ENCODE peak calls at places on chromosomes 12 and 14, in seven cellular contexts. M, P, J, C, B, K and E are unnamed samples. For H3K4me1, the result is how much of the 10 kb centered on the place peaks cover.

GRCh38 chr14:69320581-69321365 is 60.8 kb downstream of the GALNT16 start:
- DNase-seq in C (no peak), P (no peak), K (no peak), B (no peak), J (no peak), M (no peak), E (no peak)

GRCh38 chr14:80390911-80391310 is 179.6 kb upstream of the DIO2 start:
- DNase-seq in J (no peak), K (peak), C (peak), B (no peak), M (no peak), P (peak), E (peak)

GRCh38 chr12:72178871-72179270 is 93.3 kb upstream of the TRHDE start:
- DNase-seq in B (no peak), P (no peak), J (no peak), C (no peak), K (no peak), M (no peak), E (no peak)

GRCh38 chr14:39203659-39204606 is 28.9 kb downstream of the PNN start:
- DNase-seq in P (peak), B (no peak), K (no peak), C (peak), M (no peak), J (peak), E (no peak)

GRCh38 chr12:67925077-67925476 is 64.2 kb upstream of the IFNG-AS1 start:
- DNase-seq in J (no peak), B (no peak), K (no peak), M (no peak), C (no peak), P (peak), E (peak)

GRCh38 chr12:9820281-9820930 is 6.9 kb upstream of the KLRF1 start:
- DNase-seq in K (no peak), J (no peak), B (no peak), M (no peak), C (no peak), P (no peak), E (no peak)

GRCh38 chr12:124537525-124538193 is 29.8 kb downstream of the NCOR2 start:
- DNase-seq in B (no peak), J (no peak), M (no peak), P (no peak), K (no peak), C (no peak), E (no peak)

GRCh38 chr14:22821193-22822016 is 6.2 kb upstream of the SLC7A7 start:
- DNase-seq in P (no peak), M (no peak), K (no peak), J (peak), C (no peak), B (no peak), E (no peak)

GRCh38 chr14:68308695-68309094 is 484.2 kb downstream of the ZFP36L1 start:
- DNase-seq in C (no peak), K (no peak), B (no peak), M (peak), J (no peak), P (no peak), E (no peak)

GRCh38 chr14:92572050-92572449 is 58.5 kb downstream of the RIN3 start:
- DNase-seq in K (no peak), P (no peak), J (no peak), C (no peak), B (no peak), M (no peak), E (no peak)

GRCh38 chr12:119729871-119730270 is 61.9 kb downstream of the PRKAB1 start:
- DNase-seq in J (no peak), M (no peak), K (no peak), C (no peak), P (no peak), B (no peak), E (no peak)

GRCh38 chr12:79063258-79063657 is 198.7 kb downstream of the SYT1 start:
- DNase-seq in P (no peak), B (no peak), K (no peak), J (no peak), M (peak), C (no peak), E (peak)

GRCh38 chr12:108840605-108841328 is 16.6 kb downstream of the SSH1 start:
- DNase-seq in B (no peak), J (no peak), K (peak), C (no peak), P (no peak), M (no peak), E (peak)

GRCh38 chr12:21294176-21294575 is 40.5 kb downstream of the SLCO1A2 start:
- DNase-seq in P (no peak), J (no peak), K (no peak), B (no peak), C (peak), M (no peak), E (no peak)

GRCh38 chr14:105660816-105661531 is 134.6 kb downstream of the TMEM121 start:
- DNase-seq in J (no peak), K (no peak), P (no peak), B (no peak), C (no peak), M (no peak), E (no peak)

GRCh38 chr14:106811167-106811566 is 1284.8 kb downstream of the TMEM121 start:
- DNase-seq in J (no peak), M (no peak), K (no peak), B (no peak), C (no peak), P (no peak), E (no peak)
- H3K9ac ChIP-seq in J (no peak), M (no peak), K (no peak), B (no peak), C (no peak), P (no peak), E (no peak)

GRCh38 chr12:3202734-3203446 is 125.7 kb downstream of the TSPAN9 start:
- DNase-seq in K (peak), J (peak), C (peak), P (peak), B (peak), M (peak), E (no peak)
- TF ChIP-seq CTCF in K (peak), J (peak), C (peak), P (peak), B (peak), M (peak), E (peak)

DNA sequence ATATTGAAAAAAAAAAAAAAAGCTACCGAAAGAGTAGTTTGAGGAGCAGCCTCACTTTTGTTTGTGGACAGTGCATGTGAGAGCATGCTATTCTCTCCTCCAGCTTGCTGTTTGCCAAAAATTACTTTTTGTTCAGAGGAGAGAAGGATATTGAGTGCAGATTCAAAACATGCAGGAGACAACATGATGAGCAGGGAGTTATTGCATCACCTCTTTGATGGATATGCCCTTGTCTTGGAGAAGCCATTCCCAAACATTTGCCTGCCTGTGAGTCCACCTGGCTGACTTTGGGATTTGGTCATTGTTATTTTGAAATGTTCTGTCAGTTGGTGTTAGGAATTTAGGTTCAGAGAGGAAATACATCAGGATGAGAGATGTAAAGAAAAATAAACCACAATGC is 2.4 kb downstream of the C12orf75 start:
- DNase-seq in P (no peak), K (no peak), B (no peak), J (no peak), C (no peak), M (no peak), E (no peak)
- H3K4me1 ChIP-seq in P (under half), K (under half), B (half or more), J (under half), C (under half), M (under half), E (under half)

GRCh38 chr14:96167224-96168148 is 37.2 kb upstream of the BDKRB2 start:
- DNase-seq in J (no peak), C (peak), P (peak), K (no peak), B (no peak), M (peak), E (peak)

GRCh38 chr14:96168581-96168980 is 36.1 kb upstream of the BDKRB2 start:
- DNase-seq in K (no peak), P (no peak), M (no peak), B (no peak), J (no peak), C (no peak), E (no peak)

GRCh38 chr14:96166475-96167223 is 38.0 kb upstream of the BDKRB2 start:
- DNase-seq in C (no peak), M (no peak), J (no peak), B (no peak), K (no peak), P (no peak), E (no peak)

GRCh38 chr14:96173646-96174475 is 30.8 kb upstream of the BDKRB2 start:
- DNase-seq in K (no peak), M (no peak), C (no peak), J (no peak), B (no peak), P (no peak), E (no peak)

DNA sequence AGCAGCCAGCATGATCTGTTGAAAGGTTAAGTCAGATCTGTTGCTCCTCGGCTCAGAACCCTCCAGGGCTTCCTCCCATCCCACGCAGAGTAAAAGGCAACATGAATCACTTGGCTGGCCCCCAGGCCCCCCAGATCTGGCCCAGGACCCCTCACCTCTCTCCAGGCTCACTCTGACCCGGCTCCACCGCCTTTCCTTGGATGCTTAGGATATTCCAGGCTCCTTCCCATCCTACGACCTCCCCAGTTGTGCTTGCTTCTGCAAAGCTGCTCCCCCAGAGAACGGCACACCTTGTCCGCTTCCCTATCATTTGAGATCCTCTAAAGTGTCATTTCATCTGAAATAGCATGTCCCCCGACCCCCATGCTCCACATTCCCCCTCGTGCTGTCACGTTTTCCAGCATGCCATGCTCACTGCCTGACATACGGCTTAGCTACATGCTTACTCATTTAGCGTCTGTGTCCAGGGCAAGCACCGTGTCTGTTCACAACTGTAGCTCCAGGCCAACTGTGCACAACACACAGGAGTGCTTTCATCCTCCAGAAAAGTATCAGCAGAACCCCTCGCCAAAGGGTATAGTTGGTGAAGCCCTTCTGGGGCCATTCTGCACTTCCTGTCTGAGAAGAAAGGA is 33.6 kb upstream of the BDKRB2 start:
- DNase-seq in C (no peak), P (no peak), M (no peak), K (no peak), J (no peak), B (no peak), E (no peak)
- H3K9ac ChIP-seq in C (no peak), P (no peak), M (no peak), K (no peak), J (no peak), B (no peak), E (no peak)

DNA sequence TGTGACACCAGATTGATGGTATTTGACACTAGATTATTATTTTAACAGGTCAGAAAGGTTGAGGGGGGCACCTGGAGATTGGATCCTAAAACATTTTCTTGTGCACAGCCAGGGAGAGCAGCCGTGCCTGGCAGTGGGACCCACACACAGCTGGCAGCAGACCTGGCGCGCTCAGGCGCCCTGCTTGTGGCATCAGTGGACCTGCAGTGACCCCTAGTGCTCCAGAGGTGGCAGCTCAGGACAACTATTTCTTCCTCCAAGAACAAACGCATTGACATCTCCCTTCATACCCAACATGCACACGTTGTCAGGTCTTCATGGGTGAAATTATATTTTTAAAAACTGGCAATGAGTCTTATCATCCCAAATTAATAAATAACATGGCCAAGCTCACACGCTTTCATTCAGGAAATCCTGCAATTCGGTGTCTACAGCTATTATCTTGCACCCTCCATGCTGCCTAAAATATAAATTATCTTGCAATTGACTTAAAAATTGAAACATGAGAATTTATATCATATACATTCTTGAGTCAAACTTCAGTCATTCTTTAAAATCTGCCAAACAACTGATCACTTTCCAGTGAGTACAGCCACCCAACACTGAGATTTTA is 7.7 kb upstream of the TMEM132D start:
- DNase-seq in J (peak), C (no peak), K (peak), B (peak), P (peak), M (no peak), E (peak)
- TF ChIP-seq CTCF in J (peak), C (peak), K (peak), B (peak), P (peak), M (no peak), E (peak)